ENCODE peak calls at places on chromosomes 12 and 14, in six cellular contexts. I is HepG2, J is fibroblast of the aortic adventitia, X is dorsolateral prefrontal cortex, W is MG63, Q is lung. D is an unnamed sample.

GRCh38 chr12:122870867-122871664 is 24.9 kb downstream of the VPS37B start:
- DNase-seq in W (no peak), X (no peak), I (no peak), J (peak), Q (no peak), D (peak)

GRCh38 chr12:43744826-43745225 is 13.8 kb downstream of the PUS7L start:
- DNase-seq in X (no peak), Q (no peak), J (no peak), W (no peak), I (no peak), D (no peak)

GRCh38 chr12:53624956-53625355 is 1.2 kb downstream of the ATF7 start:
- DNase-seq in Q (no peak), J (peak), X (no peak), W (no peak), I (no peak), D (no peak)

GRCh38 chr14:105980224-105980623 is 453.8 kb downstream of the TMEM121 start:
- DNase-seq in J (no peak), X (no peak), W (peak), I (no peak), Q (no peak), D (no peak)

GRCh38 chr14:95255487-95255886 is 64.2 kb downstream of the CLMN start:
- DNase-seq in W (no peak), X (no peak), Q (peak), I (no peak), J (peak), D (no peak)

GRCh38 chr12:112116232-112117060 is 7.9 kb upstream of the NAA25 start:
- DNase-seq in Q (peak), X (peak), I (peak), W (peak), J (peak), D (no peak)

GRCh38 chr12:77343291-77343690 is 277.9 kb upstream of the E2F7 start:
- DNase-seq in I (no peak), Q (no peak), X (no peak), J (peak), W (no peak), D (no peak)

GRCh38 chr14:37597538-37598084 is 2.2 kb downstream of the TTC6 start:
- DNase-seq in W (no peak), Q (no peak), I (no peak), J (no peak), X (no peak), D (no peak)

GRCh38 chr12:21697829-21698630 is 40.4 kb upstream of the LDHB start:
- DNase-seq in J (peak), X (no peak), I (peak), W (no peak), Q (no peak), D (peak)

DNA sequence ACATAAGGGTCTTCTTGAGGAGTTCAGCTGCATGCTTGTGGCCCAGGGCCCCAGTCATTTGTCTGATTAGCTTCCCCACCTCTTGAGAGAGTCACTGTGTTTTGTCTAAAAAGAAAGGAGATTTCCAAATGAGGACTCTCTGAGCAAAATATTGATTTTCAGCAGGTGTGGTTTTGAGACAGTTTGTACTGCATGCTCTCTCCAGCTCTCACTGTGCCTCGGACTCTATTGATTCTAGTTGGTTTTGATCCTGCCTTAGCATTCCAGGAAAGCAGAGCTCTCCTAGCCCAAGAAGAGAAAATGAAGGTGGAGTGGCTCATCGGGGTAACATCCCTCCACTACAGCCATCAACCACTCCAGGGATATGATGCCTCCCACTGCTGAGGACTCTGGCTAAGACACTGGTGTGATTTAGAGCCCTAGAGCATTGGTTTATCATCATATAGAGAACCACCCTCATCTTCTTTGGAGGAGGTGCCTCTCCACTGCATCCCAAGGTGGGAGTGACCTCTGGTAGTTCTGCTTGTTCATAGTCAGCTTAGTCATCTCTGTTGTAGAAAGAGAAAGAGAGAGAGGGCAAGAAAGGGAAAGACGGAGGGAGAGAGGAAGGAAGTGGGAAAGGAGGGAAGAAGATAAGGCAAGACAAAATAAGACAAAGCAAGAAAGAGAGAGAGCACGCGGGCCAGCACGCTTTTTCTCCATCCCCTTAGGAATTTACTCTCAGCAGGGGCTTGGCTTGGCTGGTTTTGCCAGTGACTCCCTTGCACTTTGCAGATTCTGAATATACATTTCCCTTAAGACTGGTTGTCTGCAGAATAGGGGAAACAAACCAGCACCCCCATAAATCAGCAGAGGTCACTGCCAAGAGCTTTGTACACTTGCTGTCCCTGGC is 365.6 kb downstream of the DPF3 start:
- DNase-seq in X (no peak), Q (no peak), I (no peak), W (peak), J (peak), D (no peak)
- H3K4me3 ChIP-seq in X (no peak), Q (no peak), I (no peak), W (no peak), J (no peak), D (no peak)

DNA sequence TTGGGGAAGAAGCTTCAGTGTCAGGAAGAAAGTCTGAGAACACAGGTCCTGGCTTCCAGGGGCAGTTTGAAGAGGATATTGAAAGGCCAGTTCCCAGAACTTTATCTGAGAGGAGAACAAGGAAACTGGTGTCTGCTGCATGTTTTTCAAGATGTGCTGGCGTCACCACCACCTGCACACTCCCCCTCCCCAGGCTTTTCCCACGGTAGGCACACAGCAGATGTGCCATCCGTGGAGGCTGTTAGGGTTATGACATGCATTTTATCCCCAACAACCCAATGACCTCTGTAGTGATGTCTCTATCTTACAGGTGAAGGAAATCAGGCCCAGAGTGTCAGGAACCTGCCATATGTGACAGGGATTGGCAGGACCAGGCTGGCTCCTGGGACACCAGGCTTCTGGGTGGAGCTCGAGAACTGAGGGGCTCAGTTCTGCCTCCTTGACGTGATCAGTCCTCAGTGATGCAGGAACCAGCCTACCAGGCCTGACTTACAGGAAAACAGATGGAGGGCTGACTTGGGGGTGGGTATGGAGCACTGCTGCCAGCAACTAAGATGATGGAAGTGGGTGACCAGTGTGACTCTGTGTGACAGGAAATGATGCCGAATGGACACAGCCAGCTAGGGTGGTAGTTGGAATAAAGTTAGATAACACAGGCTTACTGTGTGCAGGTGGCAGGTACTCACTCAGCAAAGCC is 16.8 kb downstream of the SLC25A47 start:
- DNase-seq in I (no peak), J (no peak), W (no peak), Q (no peak), X (peak), D (no peak)
- H3K4me3 ChIP-seq in I (no peak), J (no peak), W (no peak), Q (no peak), X (no peak), D (no peak)

GRCh38 chr14:21510735-21511657 is at the start of gene METTL3:
- DNase-seq in I (peak), J (peak), W (peak), X (peak), Q (peak), D (peak)

GRCh38 chr14:21505009-21505553 is 6.1 kb downstream of the METTL3 start:
- DNase-seq in Q (no peak), I (no peak), J (no peak), X (no peak), W (no peak), D (no peak)

GRCh38 chr14:21506557-21506956 is 4.6 kb downstream of the METTL3 start:
- DNase-seq in W (no peak), J (no peak), I (no peak), Q (no peak), X (no peak), D (no peak)

GRCh38 chr14:21514341-21514740 is 3.2 kb upstream of the METTL3 start:
- DNase-seq in X (no peak), W (no peak), Q (no peak), J (no peak), I (no peak), D (no peak)

GRCh38 chr14:21509432-21510143 is 1.6 kb downstream of the METTL3 start:
- DNase-seq in W (no peak), I (no peak), Q (no peak), X (no peak), J (no peak), D (no peak)
- H3K4me3 ChIP-seq in W (peak), I (peak), Q (no peak), X (no peak), J (peak), D (peak)

GRCh38 chr14:26596722-26597030 is 1.2 kb downstream of the NOVA1 start:
- DNase-seq in Q (no peak), W (no peak), J (peak), X (no peak), I (no peak), D (no peak)
- H3K4me3 ChIP-seq in Q (peak), W (peak), J (peak), X (peak), I (no peak), D (peak)

GRCh38 chr12:68932701-68933563 is at the start of gene CPM:
- DNase-seq in W (peak), Q (peak), X (peak), I (no peak), J (peak), D (no peak)

GRCh38 chr12:68933564-68933893 is 558 bp upstream of the CPM start:
- DNase-seq in Q (no peak), W (no peak), I (no peak), J (no peak), X (no peak), D (no peak)

GRCh38 chr12:68934392-68934791 is 1.4 kb upstream of the CPM start:
- DNase-seq in W (no peak), J (no peak), I (no peak), X (no peak), Q (no peak), D (no peak)

GRCh38 chr12:68930178-68930577 is 2.8 kb downstream of the CPM start:
- DNase-seq in Q (no peak), J (no peak), W (no peak), I (no peak), X (no peak), D (no peak)

GRCh38 chr12:68932123-68932700 is 759 bp downstream of the CPM start:
- DNase-seq in I (no peak), J (no peak), Q (peak), X (no peak), W (no peak), D (no peak)
- H3K4me3 ChIP-seq in I (no peak), J (peak), Q (peak), X (peak), W (peak), D (no peak)

GRCh38 chr12:5305425-5305824 is 126.5 kb upstream of the NTF3 start:
- DNase-seq in W (peak), Q (no peak), I (no peak), J (no peak), X (no peak), D (no peak)
- H3K4me3 ChIP-seq in W (no peak), Q (no peak), I (no peak), J (no peak), X (no peak), D (no peak)

DNA sequence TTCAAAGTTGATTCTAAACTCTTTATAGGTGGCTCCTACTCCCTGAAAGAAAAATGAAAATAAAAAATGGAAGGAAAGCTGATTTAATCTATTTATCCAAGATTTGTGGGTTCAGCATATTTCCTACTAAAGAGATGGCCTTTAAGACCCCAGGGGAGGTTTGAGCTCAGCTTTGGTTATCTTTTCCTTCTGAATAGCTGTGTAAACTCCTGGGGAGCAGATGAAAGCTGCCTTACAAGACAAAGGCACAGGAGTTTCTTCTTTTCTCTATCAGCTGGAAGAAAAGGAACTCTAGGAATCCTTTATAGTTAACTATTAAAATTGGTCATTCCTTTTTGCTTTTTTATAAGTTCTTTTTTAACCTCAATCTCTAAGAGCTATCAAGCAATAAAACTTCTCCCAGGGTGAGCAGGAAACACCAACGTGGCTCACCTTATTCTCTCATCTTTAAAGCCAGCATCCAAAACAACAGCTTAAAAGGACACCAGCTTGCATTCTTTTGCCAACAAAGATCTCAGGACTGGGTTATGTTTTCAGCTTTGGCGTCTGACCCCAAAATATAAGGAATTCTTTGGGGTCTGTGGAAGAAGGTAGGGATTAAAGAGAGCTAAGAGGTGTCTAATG is 371.7 kb upstream of the KITLG start:
- DNase-seq in Q (no peak), J (no peak), X (no peak), I (no peak), W (no peak), D (no peak)
- H3K4me3 ChIP-seq in Q (no peak), J (no peak), X (no peak), I (no peak), W (no peak), D (no peak)

GRCh38 chr14:97618401-97618800 is 821.2 kb downstream of the VRK1 start:
- DNase-seq in J (no peak), W (no peak), I (no peak), X (no peak), Q (no peak), D (no peak)
- H3K4me3 ChIP-seq in J (no peak), W (no peak), I (no peak), X (no peak), Q (no peak), D (no peak)

GRCh38 chr14:22976620-22977433 is 5.5 kb downstream of the AJUBA start:
- DNase-seq in X (no peak), W (peak), I (peak), J (peak), Q (peak), D (no peak)

GRCh38 chr14:22978873-22979671 is 3.3 kb downstream of the AJUBA start:
- DNase-seq in W (no peak), J (no peak), X (no peak), I (no peak), Q (no peak), D (no peak)

GRCh38 chr14:22978487-22978837 is 3.9 kb downstream of the AJUBA start:
- DNase-seq in J (no peak), X (no peak), W (no peak), I (no peak), Q (no peak), D (no peak)

GRCh38 chr14:22977684-22978486 is 4.5 kb downstream of the AJUBA start:
- DNase-seq in J (peak), Q (peak), I (peak), X (no peak), W (peak), D (no peak)

GRCh38 chr14:22977434-22977683 is 5.0 kb downstream of the AJUBA start:
- DNase-seq in Q (no peak), I (no peak), X (no peak), J (no peak), W (no peak), D (no peak)
- H3K4me3 ChIP-seq in Q (no peak), I (peak), X (no peak), J (no peak), W (no peak), D (no peak)

GRCh38 chr12:6552140-6552551 is 3.7 kb downstream of the IFFO1 start:
- DNase-seq in J (peak), Q (no peak), W (peak), I (no peak), X (no peak), D (no peak)
- H3K4me3 ChIP-seq in J (peak), Q (no peak), W (no peak), I (no peak), X (peak), D (no peak)